ENCODE peak calls at places on chromosomes 3 and 15, in four cellular contexts. E, C, X and O are unnamed samples.

GRCh38 chr15:34783471-34783870 is 11.9 kb downstream of the ACTC1 start:
- DNase-seq in E (no peak), C (no peak), X (no peak), O (no peak)

GRCh38 chr3:87228316-87228715 is 1.2 kb downstream of the CHMP2B start:
- DNase-seq in E (no peak), C (no peak), X (no peak), O (no peak)

GRCh38 chr3:183158552-183159006 is 4.0 kb downstream of the LAMP3 start:
- DNase-seq in E (no peak), C (no peak), X (no peak), O (no peak)

GRCh38 chr15:52290800-52291199 is 4.8 kb downstream of the MYO5C start:
- DNase-seq in E (no peak), C (no peak), X (no peak), O (no peak)

GRCh38 chr3:23620044-23620443 is 185.7 kb upstream of the UBE2E1 start:
- DNase-seq in E (no peak), C (no peak), X (no peak), O (no peak)

GRCh38 chr15:87118424-87118823 is 1038.8 kb downstream of the AGBL1 start:
- DNase-seq in E (no peak), C (no peak), X (no peak), O (no peak)

GRCh38 chr3:58521002-58521670 is 15.9 kb downstream of the ACOX2 start:
- DNase-seq in E (no peak), C (no peak), X (no peak), O (no peak)

GRCh38 chr3:109336272-109336957 is 931 bp downstream of the DPPA4 start:
- DNase-seq in E (no peak), C (no peak), X (no peak), O (no peak)

GRCh38 chr3:57974796-57975388 is 33.3 kb upstream of the FLNB start:
- DNase-seq in E (no peak), C (no peak), X (no peak), O (no peak)

GRCh38 chr3:51622868-51623267 is 48.2 kb upstream of the TEX264 start:
- DNase-seq in E (no peak), C (no peak), X (no peak), O (no peak)

GRCh38 chr3:5056005-5056391 is 66.1 kb upstream of the ARL8B start:
- DNase-seq in E (no peak), C (no peak), X (no peak), O (no peak)

GRCh38 chr3:158278187-158278586 is 168.3 kb downstream of the RSRC1 start:
- DNase-seq in E (no peak), C (no peak), X (no peak), O (no peak)

GRCh38 chr15:77866596-77867125 is 210.8 kb downstream of the TBC1D2B start:
- DNase-seq in E (peak; percentile 14), C (peak; percentile 19), X (no peak), O (no peak)

GRCh38 chr3:24830230-24831152 is 335.8 kb upstream of the THRB start:
- DNase-seq in E (peak; percentile 47), C (no peak), X (peak; percentile 16), O (no peak)

GRCh38 chr3:153443961-153444360 is 281.9 kb downstream of the RAP2B start:
- DNase-seq in E (no peak), C (no peak), X (no peak), O (no peak)

DNA sequence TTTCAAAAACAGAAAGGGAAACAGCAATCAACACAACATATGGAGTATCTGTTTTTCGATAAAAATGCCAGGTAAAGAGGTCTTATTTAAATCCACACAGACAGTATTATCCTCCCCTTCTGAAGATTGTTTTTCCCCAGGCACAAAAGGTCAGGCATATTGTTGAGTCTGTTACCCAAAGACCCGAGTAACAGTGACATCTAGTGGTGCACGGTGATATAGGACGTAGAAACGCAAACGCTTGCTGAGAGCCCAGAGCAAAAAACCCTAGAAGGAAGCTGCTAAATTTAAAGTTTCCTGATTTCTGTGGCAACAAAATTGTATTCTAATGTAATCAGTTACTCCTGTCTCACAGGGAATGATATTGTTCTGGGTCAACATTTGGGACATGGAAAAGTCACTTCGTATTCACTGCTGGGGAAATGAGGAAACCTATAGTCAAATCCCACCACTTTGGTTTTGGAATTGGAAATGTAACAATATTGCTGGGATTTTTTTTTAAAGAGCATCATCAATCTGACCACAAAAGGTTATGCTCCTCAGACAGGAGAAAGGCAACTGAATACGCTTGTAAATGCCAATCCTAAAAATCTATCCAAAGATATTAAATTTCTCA is 312.7 kb upstream of the CCDC54 start:
- DNase-seq in E (no peak), C (peak; percentile 66), X (peak; percentile 22), O (peak; percentile 40)
- H3K27ac ChIP-seq in E (no peak overlapping the region), C (no peak overlapping the region), X (no peak overlapping the region), O (no peak overlapping the region)

GRCh38 chr3:18018491-18019177 is 276.2 kb upstream of the TBC1D5 start:
- DNase-seq in E (no peak), C (no peak), X (no peak), O (no peak)
- TF ChIP-seq CTCF in E (no peak), C (no peak), X (no peak), O (no peak)

DNA sequence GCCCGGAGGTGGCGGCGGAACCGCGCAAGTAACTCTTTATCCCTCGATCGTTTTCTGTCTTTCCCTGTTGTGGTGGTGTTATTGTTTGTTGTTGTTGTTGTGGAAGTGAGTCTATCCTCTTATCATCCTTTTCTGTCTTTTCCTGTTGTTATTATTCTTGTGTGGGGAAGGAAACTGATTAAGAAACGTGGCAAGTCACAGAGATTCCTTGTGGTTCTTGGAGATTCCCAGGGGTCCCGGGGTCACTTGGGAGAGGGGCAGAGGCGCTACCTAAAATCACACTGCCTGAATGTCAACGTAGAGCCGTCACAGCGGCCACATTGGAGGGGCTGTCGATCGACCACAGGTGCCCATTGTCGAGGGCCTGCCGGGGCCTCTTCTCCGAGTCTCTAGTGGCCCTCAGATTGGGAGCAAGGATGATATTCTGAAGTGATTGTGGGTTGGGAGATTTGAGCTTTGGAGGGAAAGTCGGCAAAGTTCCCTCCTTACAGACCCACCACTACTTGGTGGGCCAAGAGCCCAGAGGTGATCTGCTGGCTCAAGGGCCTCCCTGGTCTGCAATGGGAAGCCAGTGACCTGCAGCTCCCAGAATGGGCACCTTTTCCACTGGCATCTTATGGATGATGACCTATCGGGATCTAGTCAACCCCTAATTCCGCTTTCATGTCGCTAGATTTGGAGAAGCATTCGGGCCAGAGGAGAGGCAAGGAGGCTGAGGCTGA is 816 bp downstream of the PARP14 start:
- DNase-seq in E (no peak), C (peak; percentile 47), X (no peak), O (no peak)
- H3K27ac ChIP-seq in E (peak overlapping the region; percentile 95), C (no peak overlapping the region), X (peak overlapping the region; percentile 74), O (peak overlapping the region; percentile 24)

DNA sequence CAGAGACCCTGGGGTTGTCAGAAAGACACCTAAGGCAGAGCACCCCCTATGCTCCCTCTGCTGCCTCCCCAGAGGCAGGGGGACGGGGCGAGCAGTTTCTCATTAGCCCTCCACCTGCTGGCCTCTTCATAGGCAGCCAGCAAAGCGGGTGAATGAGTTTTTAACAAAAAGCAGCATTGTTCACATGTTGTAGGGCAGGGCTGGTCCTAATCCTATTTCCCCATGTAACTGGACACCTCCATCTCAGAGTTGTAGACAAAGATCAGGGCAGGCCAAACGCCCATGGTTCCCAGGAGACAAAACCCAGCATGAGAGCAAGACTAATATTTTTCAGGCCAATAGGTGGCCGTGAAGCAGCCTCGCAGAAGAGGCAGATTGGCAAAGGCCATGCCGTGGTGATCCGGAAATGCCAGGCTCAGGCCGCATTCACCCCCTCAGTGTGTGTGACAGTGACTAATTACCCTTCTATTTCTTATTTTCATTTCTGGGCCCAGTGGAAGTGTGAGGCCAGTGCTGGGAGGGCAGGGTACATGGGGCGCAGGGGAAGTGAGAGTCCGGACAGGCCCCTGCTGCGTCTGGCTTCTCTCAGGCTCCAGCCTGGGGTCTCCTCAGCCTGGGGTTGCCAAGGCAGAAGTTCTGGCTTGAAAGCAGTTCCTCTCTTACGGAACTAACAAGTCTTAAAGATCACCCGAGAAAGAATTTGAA is 64.7 kb downstream of the BOC start:
- DNase-seq in E (no peak), C (peak; percentile 52), X (peak; percentile 53), O (no peak)
- TF ChIP-seq CTCF in E (no peak), C (peak; percentile 61), X (no peak), O (no peak)

GRCh38 chr15:50077242-50077641 is 41.8 kb downstream of the ATP8B4 start:
- DNase-seq in E (no peak), C (no peak), X (no peak), O (no peak)
- H3K27ac ChIP-seq in E (no peak overlapping the region), C (no peak overlapping the region), X (no peak overlapping the region), O (no peak overlapping the region)

GRCh38 chr3:194257030-194257657 is 94.0 kb downstream of the CPN2 start:
- DNase-seq in E (no peak), C (no peak), X (no peak), O (no peak)

GRCh38 chr3:194257916-194258668 is 93.0 kb downstream of the CPN2 start:
- DNase-seq in E (no peak), C (no peak), X (no peak), O (no peak)

GRCh38 chr3:194255252-194256039 is 95.7 kb downstream of the CPN2 start:
- DNase-seq in E (peak; percentile 93), C (no peak), X (peak; percentile 62), O (peak; percentile 32)

GRCh38 chr3:194254032-194254431 is 97.1 kb downstream of the CPN2 start:
- DNase-seq in E (peak; percentile 25), C (no peak), X (no peak), O (no peak)

DNA sequence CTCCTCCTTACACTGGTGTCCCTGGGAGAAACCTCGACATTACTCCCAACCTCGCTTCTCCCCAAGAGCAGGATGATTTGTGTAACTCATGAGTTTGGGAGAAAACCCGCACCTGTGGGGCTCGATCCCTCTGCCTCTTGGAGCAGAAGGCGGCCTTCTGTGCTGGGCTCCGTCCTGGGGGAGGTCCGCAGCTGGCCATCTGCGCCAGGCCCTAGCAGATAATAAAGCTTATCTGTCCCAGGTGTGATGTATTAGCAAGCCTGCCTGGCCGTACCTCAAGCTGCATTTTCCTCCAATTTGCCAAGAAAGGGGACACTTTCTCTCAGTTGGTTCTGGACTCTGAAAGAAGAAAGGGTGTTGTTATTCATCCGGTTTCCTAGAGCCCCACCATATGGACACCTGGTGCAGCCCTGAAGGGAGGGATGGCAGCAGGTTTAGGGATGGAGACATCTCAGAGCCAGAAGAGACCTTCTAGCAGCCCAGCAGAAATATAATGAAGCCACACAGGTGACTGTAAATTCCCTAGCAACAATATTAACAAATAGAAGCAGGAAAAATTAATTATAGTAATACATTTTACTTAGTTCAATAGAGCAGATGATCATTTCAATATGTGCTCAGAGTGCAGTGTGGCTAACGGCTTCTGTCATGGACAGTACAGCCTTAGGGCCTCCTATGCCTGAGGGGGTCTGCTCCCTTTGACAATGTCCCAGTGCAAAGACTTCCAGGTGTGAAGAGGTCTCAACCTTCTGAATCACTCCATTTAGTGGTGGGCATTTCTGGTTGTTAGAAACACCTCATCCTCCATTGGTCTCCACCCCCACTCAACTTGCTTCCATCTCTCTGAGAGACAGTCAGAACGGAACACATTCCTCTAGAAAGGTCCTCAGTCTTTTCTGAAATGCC is 94.8 kb downstream of the CPN2 start:
- DNase-seq in E (peak; percentile 39), C (no peak), X (no peak), O (no peak)
- TF ChIP-seq CTCF in E (no peak), C (no peak), X (no peak), O (no peak)

DNA sequence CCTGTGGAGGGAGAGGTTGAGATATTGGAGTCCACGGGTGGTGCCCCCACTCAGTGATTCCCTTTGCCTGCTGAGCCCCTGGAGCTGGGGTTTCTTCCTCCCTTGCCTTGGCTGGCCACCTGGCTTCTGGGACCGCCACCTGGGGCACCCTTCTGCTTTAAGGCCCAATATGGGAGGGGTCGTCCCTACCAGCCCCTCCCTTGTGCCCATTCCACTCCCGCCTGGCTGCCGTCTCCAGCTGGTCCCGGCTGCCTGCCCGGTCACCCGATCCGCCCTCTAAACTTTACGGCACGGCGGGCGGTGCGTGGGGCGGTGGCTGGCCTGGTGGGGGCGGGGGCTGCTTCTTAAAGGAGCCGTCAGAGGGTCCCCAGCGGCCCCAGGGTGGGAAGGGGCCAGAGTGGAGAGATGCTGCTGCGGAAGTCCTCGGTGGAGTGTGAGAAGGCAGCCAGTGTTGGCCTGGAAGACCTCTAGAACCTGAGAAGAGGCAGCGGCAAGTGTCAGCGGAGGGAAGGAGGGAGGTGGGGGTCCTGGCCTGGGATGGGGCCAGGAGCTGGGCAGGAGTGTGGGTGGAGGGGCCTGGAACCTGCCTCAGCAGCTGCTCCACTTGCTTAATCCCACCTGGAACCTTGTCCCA is 1.6 kb upstream of the SEMA3B start:
- DNase-seq in E (peak; percentile 80), C (no peak), X (peak; percentile 72), O (no peak)
- H3K27ac ChIP-seq in E (peak overlapping the region; percentile 93), C (no peak overlapping the region), X (peak overlapping the region; percentile 82), O (no peak overlapping the region)